ENCODE peak calls at places on chromosome 9, in six cellular contexts. Z, Y, K, C, J and U are unnamed samples.

GRCh38 chr9:83714316-83714715 is 6.6 kb upstream of the UBQLN1 start:
- DNase-seq in Z (no peak), J (no peak), C (no peak), K (no peak), Y (no peak), U (no peak)

GRCh38 chr9:99905833-99906402 is 536 bp upstream of the STX17 start:
- DNase-seq in K (no peak), J (no peak), Y (no peak), C (peak), Z (no peak), U (no peak)

GRCh38 chr9:97468658-97469448 is 32.6 kb upstream of the TMOD1 start:
- DNase-seq in J (peak), Z (no peak), Y (peak), C (peak), K (peak), U (peak)

GRCh38 chr9:1869843-1870242 is 145.3 kb upstream of the SMARCA2 start:
- DNase-seq in J (no peak), Y (peak), Z (no peak), K (peak), C (no peak), U (no peak)

GRCh38 chr9:84667571-84668203 is 1.8 kb upstream of the NTRK2 start:
- DNase-seq in J (no peak), Z (no peak), C (peak), Y (no peak), K (peak), U (no peak)

GRCh38 chr9:87684627-87685204 is 41.2 kb upstream of the CTSL start:
- DNase-seq in Z (no peak), K (peak), C (peak), Y (peak), J (no peak), U (no peak)

GRCh38 chr9:136839229-136840139 is 2.8 kb upstream of the AJM1 start:
- DNase-seq in K (no peak), Y (no peak), J (no peak), Z (no peak), C (no peak), U (no peak)

GRCh38 chr9:111176511-111176910 is 138.2 kb upstream of the LPAR1 start:
- DNase-seq in C (no peak), K (no peak), Y (no peak), Z (no peak), J (no peak), U (no peak)

GRCh38 chr9:91162784-91163440 is 198.8 kb downstream of the AUH start:
- DNase-seq in C (no peak), J (peak), Y (no peak), K (no peak), Z (no peak), U (no peak)

GRCh38 chr9:117434568-117434967 is 19.7 kb upstream of the ASTN2 start:
- DNase-seq in Y (no peak), K (no peak), J (no peak), C (no peak), Z (no peak), U (no peak)

DNA sequence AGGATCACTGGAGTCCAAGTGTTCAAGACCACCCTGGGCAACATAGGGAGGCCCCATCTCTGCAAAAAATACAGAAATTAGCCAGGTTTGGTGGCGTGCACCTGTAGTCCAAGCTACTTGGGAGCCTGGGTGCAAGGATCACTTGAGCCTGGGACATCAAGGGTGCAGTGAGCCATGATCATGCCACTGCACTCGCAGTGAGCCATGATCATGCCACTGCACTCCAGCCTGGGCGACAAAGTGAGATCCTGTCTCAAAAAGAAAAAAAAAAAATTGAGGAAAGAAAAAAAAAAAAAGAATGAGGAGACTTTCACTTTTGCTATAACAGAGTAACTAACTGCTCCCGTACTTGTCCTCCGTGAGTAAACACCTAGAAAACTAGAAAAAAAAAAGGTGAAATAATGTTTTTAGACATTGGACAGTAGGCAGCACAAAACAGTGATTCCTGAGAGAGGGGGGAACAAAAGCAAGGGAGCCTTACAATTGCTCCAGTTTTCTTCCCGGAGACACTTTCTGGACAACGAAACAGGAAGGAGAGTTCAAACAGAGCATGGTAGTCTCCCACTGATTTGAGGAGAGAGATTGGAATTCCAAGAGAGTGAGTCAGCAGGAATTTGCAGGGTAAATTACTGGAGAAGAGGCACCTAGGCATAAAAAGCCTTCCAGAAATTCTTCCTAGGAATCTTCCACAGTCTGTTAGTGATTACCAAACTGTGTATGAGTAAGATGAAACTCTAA is 6.9 kb upstream of the ZBTB5 start:
- DNase-seq in K (peak), C (peak), J (no peak), Y (peak), Z (no peak), U (no peak)
- H3K27ac ChIP-seq in K (peak), C (peak), J (peak), Y (peak), Z (no peak), U (peak)

DNA sequence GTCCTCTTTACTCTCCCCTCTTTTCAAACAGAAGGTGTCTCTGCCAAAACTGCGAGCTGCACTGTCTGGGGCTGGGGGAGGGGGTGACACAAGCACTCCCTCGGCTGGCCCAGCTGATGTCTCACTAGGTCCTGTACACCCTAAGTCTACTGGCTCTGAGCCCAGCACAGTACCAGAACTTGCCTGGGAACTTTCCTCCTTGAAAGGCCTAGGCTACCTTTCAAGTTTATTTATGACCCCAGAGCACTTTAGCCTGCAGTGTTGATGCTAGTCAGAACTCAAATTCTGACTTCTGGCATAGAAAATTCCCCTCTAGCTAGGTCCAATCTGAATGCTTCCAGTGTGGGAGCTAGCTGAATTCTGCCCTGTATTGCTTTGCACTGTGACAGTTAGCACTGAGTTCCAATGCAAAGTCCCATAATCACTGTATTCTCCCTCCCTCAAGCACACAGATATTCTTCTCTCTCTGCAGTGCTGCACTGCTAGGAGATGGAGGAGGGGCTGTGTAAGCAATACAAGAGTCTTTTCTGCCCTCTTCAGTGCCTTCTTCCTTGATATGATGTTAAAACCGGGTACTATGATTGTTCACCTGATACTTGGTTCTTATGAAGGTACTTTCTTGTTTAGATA is 10.5 kb downstream of the LURAP1L start:
- DNase-seq in Y (peak), C (peak), K (no peak), J (peak), Z (no peak), U (no peak)
- H3K27ac ChIP-seq in Y (peak), C (peak), K (no peak), J (peak), Z (no peak), U (no peak)

DNA sequence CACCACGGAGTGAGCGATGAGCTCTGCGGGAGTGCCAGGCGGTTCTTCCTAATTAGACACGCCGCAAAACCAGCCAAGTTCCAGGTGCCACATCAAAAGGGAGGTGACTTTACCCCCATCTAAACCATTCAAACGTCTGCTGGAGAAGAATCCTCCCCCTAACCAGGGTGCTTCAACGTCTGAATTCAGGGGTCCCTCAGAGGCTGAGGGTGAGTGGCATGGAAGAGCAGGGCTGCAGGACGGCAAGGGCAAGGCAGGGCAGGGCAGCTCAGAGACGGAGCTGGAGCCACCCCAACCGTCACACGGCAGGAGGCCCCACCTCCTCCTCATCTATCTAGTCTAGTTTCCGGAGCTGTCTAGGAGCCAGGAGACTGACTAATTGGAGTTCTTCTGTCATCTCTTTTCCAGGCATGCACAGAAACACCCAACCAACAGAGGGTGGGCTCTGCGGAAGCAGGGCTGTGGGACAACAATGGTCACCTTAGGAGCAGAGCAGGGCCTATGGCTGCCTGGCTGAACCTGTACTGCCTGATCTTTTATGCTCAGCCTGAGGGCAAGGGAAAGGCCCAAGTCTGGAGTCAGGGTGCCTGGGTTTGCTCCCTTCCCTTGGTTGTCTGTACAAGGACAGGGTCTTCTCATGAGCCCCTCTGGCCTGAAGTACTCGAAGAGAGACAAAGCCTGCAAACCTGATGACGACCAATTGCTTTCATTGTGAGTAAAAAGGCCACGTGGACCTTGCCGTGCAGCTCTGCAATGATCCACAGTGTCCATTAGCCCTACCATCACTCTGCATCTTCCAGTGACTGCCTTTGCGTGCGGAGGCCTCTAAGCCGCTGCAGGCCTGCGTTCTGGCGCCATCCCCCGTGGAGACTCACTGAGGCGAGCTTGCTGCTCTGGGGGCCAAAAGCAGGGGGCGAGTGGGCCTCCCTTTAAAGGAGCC is 81.0 kb upstream of the SLC25A51 start:
- DNase-seq in Z (no peak), Y (no peak), J (no peak), C (peak), K (no peak), U (no peak)
- H3K27ac ChIP-seq in Z (no peak), Y (peak), J (no peak), C (peak), K (no peak), U (peak)

GRCh38 chr9:121348321-121348720 is 21.7 kb downstream of the STOM start:
- DNase-seq in C (peak), Z (no peak), K (no peak), J (no peak), Y (no peak), U (no peak)
- H3K27ac ChIP-seq in C (peak), Z (no peak), K (no peak), J (peak), Y (no peak), U (no peak)

GRCh38 chr9:691825-692363 is 149.6 kb upstream of the DMRT1 start:
- DNase-seq in Y (no peak), C (no peak), J (no peak), Z (no peak), K (no peak), U (no peak)

GRCh38 chr9:694499-695154 is 146.9 kb upstream of the DMRT1 start:
- DNase-seq in J (no peak), Y (no peak), K (no peak), Z (no peak), C (peak), U (peak)

GRCh38 chr9:692636-693459 is 148.6 kb upstream of the DMRT1 start:
- DNase-seq in K (no peak), Z (no peak), C (no peak), Y (no peak), J (no peak), U (no peak)

GRCh38 chr9:695252-695651 is 146.2 kb upstream of the DMRT1 start:
- DNase-seq in K (no peak), C (no peak), Z (no peak), J (no peak), Y (no peak), U (no peak)

DNA sequence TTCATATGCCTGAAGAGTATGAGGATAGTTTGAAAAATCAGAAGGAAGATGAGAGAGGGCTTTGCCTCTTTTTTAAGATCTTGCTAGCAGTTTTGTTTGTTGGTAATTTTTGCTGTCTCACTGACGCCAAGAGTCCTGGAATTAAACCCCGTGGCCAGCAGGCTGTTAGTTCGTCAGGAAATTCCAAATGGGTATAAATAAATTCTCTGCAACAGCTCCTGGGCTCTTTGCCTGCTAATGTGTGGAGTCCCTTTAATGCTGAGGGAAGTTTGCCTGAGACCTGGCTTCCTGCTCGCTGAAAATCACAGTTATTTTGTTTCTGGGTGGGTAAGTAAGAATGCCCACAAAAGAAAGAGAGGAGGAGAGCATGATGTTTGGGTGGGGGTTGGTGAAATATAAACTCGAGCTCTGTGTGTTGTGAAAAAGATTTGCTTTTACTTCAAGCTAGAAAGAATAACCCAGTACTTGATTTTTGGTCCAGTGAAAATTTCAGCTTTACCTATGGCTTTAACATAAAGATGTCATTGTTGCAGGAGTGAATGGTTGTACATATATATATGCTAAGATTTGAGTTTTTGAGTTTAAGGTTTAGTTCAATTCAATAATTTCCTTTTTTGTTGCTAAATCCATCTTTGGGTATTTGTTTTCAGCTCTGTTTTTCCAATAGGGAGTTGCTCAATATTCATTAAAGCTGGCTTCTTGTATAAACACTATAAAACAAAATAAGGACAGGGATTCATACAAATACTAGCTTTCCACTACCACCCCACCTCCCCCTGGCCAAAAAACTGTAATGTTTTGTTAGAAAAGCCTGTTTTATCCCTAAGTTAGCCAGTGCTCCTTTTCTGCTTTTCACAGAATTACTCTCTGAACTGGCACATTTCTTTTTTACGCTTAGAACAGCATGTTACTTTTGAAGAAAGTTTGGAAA is 147.8 kb upstream of the DMRT1 start:
- DNase-seq in Z (no peak), Y (no peak), K (no peak), J (peak), C (peak), U (no peak)
- H3K27ac ChIP-seq in Z (no peak), Y (no peak), K (no peak), J (peak), C (peak), U (peak)

DNA sequence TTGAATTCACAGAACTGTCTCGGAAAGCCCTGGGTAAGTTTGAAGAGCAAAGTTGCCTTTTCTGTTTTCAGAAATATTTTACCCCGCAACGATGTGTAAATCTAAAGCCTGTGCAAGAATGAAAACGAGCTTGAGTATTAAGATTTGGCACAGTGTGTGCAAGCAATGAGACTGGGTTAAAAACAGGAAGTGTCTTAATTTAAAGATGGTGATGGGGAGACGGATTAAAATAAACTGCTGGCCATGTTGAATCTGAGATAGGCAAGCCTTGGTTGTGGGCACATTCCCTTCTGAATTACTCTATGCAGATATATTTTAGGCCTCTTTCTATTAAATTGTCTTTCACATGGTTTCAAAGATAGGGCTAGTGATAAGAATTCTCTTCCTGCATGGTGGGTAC is 294.2 kb upstream of the DMRT1 start:
- DNase-seq in J (no peak), C (no peak), K (no peak), Z (no peak), Y (no peak), U (no peak)
- H3K27ac ChIP-seq in J (no peak), C (no peak), K (no peak), Z (no peak), Y (no peak), U (peak)

DNA sequence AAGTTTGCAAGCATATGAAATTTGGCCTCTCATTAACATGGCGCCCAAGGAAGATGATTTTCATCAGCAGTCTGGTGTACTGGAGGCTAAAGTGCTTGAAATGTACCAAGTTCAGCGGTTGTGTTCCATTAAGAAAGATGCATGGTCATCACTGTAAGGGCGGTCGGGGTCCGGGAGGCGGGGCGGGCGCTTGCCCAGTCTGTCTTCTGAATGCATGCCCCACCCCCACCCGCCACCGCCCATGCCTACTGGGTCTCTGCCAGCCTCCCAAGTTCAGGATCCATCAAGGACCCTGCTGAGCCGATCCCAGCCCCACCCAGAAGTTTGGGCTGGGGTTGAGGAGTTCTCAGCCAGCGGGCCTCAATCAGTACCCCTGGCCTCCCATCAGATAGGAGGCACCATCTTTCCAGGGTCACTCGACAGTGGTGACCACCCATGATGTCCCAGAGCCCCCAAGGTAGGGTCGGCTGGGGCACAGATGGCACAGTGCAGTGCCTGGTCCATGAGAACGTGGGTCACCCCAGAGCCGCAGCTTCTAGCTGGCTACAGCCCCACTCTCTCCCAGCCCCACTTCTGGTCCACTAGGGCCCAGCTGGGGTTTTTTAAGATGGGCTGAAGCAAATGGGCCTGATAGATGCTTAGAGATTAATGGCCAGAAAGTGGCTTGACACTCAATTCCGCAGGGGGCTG is 24.4 kb upstream of the PRDM12 start:
- DNase-seq in C (no peak), Y (no peak), K (no peak), J (no peak), Z (no peak), U (no peak)
- H3K27ac ChIP-seq in C (no peak), Y (no peak), K (no peak), J (no peak), Z (no peak), U (no peak)

GRCh38 chr9:128505414-128505765 is 871 bp downstream of the GLE1 start:
- DNase-seq in C (peak), J (peak), Z (no peak), Y (no peak), K (no peak), U (no peak)
- H3K27ac ChIP-seq in C (no peak), J (peak), Z (peak), Y (peak), K (no peak), U (no peak)

DNA sequence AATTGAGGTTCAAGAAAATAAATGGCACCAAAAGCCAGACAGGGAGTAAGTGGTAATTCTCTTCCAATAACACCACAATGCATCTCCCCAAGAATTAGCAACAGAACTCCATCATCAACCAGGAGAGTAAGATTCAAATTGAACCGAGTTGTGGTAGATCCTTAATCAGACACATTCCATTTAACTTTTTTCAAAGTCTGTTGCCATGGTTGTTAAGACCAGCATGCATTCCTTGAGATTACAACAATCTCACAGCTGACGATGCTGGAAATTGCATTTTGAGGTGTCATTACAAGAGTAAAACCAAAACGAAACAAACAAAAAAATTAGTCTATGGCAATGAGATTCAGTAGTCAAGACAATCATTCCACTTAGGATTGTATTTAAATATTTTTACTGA is 78.9 kb upstream of the ZNF462 start:
- DNase-seq in J (no peak), Z (no peak), C (no peak), Y (no peak), K (peak), U (no peak)
- H3K27ac ChIP-seq in J (no peak), Z (no peak), C (no peak), Y (no peak), K (no peak), U (no peak)

GRCh38 chr9:73824671-73825070 is 672.5 kb upstream of the RORB start:
- DNase-seq in C (no peak), Y (no peak), K (no peak), J (no peak), Z (no peak), U (no peak)
- H3K27ac ChIP-seq in C (no peak), Y (no peak), K (no peak), J (no peak), Z (no peak), U (no peak)